ENCODE peak calls at places on chromosome 12, in ten cellular contexts. H is lower leg skin; Q is CD8-positive, alpha-beta T cell; J is mammary epithelial cell; A is cardiac fibroblast; F is bronchial epithelial cell; Y is astrocyte; I is endothelial cell of umbilical vein; D is tibial nerve; X is neural progenitor cell. Z is an unnamed sample.

GRCh38 chr12:14995583-14996425 is 23.0 kb downstream of the PDE6H start:
- DNase-seq in H (no peak), Q (no peak), J (peak), A (peak), F (peak), Y (peak), I (peak), D (no peak), X (peak), Z (peak)

GRCh38 chr12:124765571-124766489 is 97.8 kb downstream of the SCARB1 start:
- DNase-seq in H (no peak), Q (no peak), J (no peak), A (no peak), F (no peak), Y (peak), I (no peak), D (no peak), X (no peak), Z (no peak)

GRCh38 chr12:71477046-71477445 is 37.4 kb downstream of the LGR5 start:
- DNase-seq in H (no peak), Q (no peak), J (no peak), A (no peak), F (no peak), Y (no peak), I (no peak), D (no peak), X (no peak), Z (no peak)

GRCh38 chr12:62813031-62813829 is 121.7 kb downstream of the PPM1H start:
- DNase-seq in H (peak), Q (no peak), J (peak), A (peak), F (peak), Y (peak), I (peak), D (no peak), X (peak), Z (no peak)

GRCh38 chr12:132812631-132813305 is 15.9 kb downstream of the GOLGA3 start:
- DNase-seq in H (no peak), Q (no peak), J (no peak), A (no peak), F (no peak), Y (peak), I (no peak), D (no peak), X (no peak), Z (no peak)

GRCh38 chr12:32201996-32202395 is 95.3 kb downstream of the BICD1 start:
- DNase-seq in H (no peak), Q (no peak), J (no peak), A (no peak), F (no peak), Y (no peak), I (peak), D (no peak), X (no peak), Z (no peak)

GRCh38 chr12:123384994-123385376 is 1.1 kb downstream of the KMT5A start:
- DNase-seq in H (no peak), Q (no peak), J (peak), A (peak), F (peak), Y (peak), I (peak), D (no peak), X (no peak), Z (no peak)

GRCh38 chr12:92259852-92260251 is 114.2 kb upstream of the BTG1 start:
- DNase-seq in H (no peak), Q (no peak), J (peak), A (peak), F (no peak), Y (no peak), I (no peak), D (no peak), X (no peak), Z (no peak)

GRCh38 chr12:666766-667308 is 3.6 kb upstream of the NINJ2 start:
- DNase-seq in H (peak), Q (no peak), J (peak), A (peak), F (peak), Y (peak), I (no peak), D (no peak), X (peak), Z (no peak)

GRCh38 chr12:27822076-27822712 is 42.2 kb upstream of the MANSC4 start:
- DNase-seq in H (no peak), Q (peak), J (peak), A (peak), F (peak), Y (peak), I (peak), D (no peak), X (no peak), Z (no peak)

GRCh38 chr12:65918057-65918456 is 93.8 kb downstream of the HMGA2 start:
- DNase-seq in H (no peak), Q (no peak), J (no peak), A (no peak), F (no peak), Y (no peak), I (no peak), D (no peak), X (no peak), Z (no peak)

GRCh38 chr12:110279976-110280783 is 867 bp upstream of the ATP2A2 start:
- DNase-seq in H (peak), Q (peak), J (peak), A (peak), F (peak), Y (peak), I (peak), D (peak), X (peak), Z (no peak)

GRCh38 chr12:118050972-118051910 is 9.7 kb downstream of the WSB2 start:
- DNase-seq in H (peak), Q (no peak), J (no peak), A (peak), F (no peak), Y (no peak), I (no peak), D (no peak), X (no peak), Z (no peak)

GRCh38 chr12:92365836-92366235 is 220.2 kb upstream of the BTG1 start:
- DNase-seq in H (no peak), Q (no peak), J (no peak), A (no peak), F (no peak), Y (no peak), I (no peak), D (no peak), X (no peak), Z (no peak)

GRCh38 chr12:31460024-31460423 is 130.9 kb downstream of the DENND5B start:
- DNase-seq in H (no peak), Q (no peak), J (no peak), A (no peak), F (no peak), Y (no peak), I (no peak), D (no peak), X (no peak), Z (no peak)

GRCh38 chr12:107632246-107632645 is 53.4 kb upstream of the PWP1 start:
- DNase-seq in H (no peak), Q (no peak), J (no peak), A (peak), F (peak), Y (no peak), I (no peak), D (no peak), X (no peak), Z (no peak)

GRCh38 chr12:68479832-68480291 is 130.8 kb upstream of the RAP1B start:
- DNase-seq in H (no peak), Q (no peak), J (peak), A (peak), F (peak), Y (peak), I (peak), D (no peak), X (no peak), Z (no peak)

GRCh38 chr12:95547522-95548055 is 3.7 kb downstream of the USP44 start:
- DNase-seq in H (no peak), Q (no peak), J (no peak), A (peak), F (peak), Y (peak), I (no peak), D (no peak), X (peak), Z (no peak)

GRCh38 chr12:43407816-43408645 is 144.0 kb downstream of the ADAMTS20 start:
- DNase-seq in H (no peak), Q (no peak), J (peak), A (no peak), F (peak), Y (peak), I (no peak), D (no peak), X (no peak), Z (peak)

GRCh38 chr12:12999276-12999958 is 648 bp downstream of the HEBP1 start:
- DNase-seq in H (no peak), Q (no peak), J (peak), A (peak), F (peak), Y (peak), I (no peak), D (no peak), X (peak), Z (no peak)

GRCh38 chr12:124201248-124201647 is 93.6 kb upstream of the RFLNA start:
- DNase-seq in H (no peak), Q (no peak), J (no peak), A (no peak), F (no peak), Y (no peak), I (no peak), D (no peak), X (no peak), Z (no peak)

GRCh38 chr12:65695077-65695865 is 129.0 kb upstream of the HMGA2 start:
- DNase-seq in H (no peak), Q (no peak), J (peak), A (peak), F (peak), Y (peak), I (peak), D (no peak), X (no peak), Z (peak)

GRCh38 chr12:12837025-12837872 is 24.1 kb downstream of the DDX47 start:
- DNase-seq in H (peak), Q (no peak), J (peak), A (peak), F (peak), Y (peak), I (peak), D (no peak), X (peak), Z (no peak)

GRCh38 chr12:130064999-130065398 is 97.3 kb upstream of the FZD10 start:
- DNase-seq in H (no peak), Q (no peak), J (no peak), A (no peak), F (no peak), Y (no peak), I (no peak), D (no peak), X (peak), Z (no peak)
- TF ChIP-seq CTCF in H (no peak), Q (no peak), J (no peak), A (no peak), F (no peak), Y (no peak), I (no peak), D (no peak), X (peak), Z (no peak)

DNA sequence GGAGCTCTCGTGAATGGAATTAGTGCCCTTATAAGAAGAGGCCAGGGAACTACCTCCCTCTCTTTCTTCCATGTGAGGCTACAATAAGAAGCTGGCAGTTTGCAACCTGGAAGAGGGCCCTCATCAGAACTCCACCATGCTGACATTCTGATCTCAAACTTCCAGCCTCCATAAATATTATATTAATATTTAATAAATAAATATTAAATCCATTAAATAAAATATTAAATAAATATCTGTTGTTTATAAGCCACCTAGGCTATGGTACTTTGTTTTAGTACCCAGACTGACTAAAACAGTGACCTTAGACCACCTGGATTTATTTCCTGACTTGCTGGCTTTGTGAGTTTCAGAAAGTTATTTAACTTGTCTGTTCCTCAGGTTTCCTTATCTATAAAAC is 49.9 kb downstream of the ZNF641 start:
- DNase-seq in H (no peak), Q (no peak), J (no peak), A (no peak), F (no peak), Y (no peak), I (no peak), D (no peak), X (no peak), Z (no peak)
- H3K4me3 ChIP-seq in H (no peak), Q (no peak), J (no peak), A (no peak), F (no peak), Y (no peak), I (no peak), D (no peak), X (no peak), Z (no peak)

DNA sequence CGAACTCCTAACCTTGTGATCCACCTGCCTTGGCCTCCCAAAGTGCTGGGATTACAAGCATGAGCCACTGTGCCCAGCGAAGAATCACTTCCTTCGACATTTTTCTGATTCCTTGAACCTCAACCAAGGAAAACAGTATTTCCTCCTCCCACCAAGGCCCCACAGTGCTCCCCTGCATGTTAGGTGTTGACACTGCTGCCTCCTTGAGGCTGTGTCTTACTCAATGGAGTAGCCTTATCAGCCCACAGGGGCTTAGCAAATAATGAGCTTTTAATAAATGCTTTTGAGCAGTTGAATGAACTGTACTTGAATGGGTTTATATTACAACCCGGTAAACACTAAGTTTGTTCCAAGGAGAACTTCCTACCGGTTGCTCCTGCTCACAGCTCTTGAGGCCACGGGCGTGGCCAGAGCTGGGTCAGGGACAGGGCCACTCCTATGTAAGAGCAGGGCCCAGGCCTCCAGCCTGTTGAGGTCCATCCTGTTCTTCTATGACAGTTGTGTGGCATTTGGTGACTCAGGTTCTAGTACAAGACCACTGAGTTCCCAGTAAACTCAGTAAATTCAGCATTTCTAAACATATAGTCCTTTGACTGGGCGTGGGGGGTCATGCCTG is 36.8 kb upstream of the TUBA1A start:
- DNase-seq in H (no peak), Q (no peak), J (no peak), A (peak), F (no peak), Y (peak), I (peak), D (no peak), X (no peak), Z (no peak)
- TF ChIP-seq CTCF in H (no peak), Q (no peak), J (no peak), A (peak), F (no peak), Y (no peak), I (peak), D (no peak), X (peak), Z (peak)

GRCh38 chr12:76260390-76260748 is 87.8 kb downstream of the BBS10 start:
- DNase-seq in H (no peak), Q (no peak), J (peak), A (peak), F (peak), Y (no peak), I (peak), D (no peak), X (no peak), Z (no peak)

GRCh38 chr12:76259071-76259470 is 89.1 kb downstream of the BBS10 start:
- DNase-seq in H (no peak), Q (no peak), J (no peak), A (peak), F (no peak), Y (no peak), I (peak), D (no peak), X (peak), Z (no peak)

GRCh38 chr12:76256341-76256740 is 91.9 kb downstream of the BBS10 start:
- DNase-seq in H (no peak), Q (no peak), J (no peak), A (no peak), F (no peak), Y (no peak), I (no peak), D (no peak), X (no peak), Z (no peak)

GRCh38 chr12:76256904-76257303 is 91.3 kb downstream of the BBS10 start:
- DNase-seq in H (no peak), Q (no peak), J (no peak), A (no peak), F (no peak), Y (no peak), I (no peak), D (no peak), X (no peak), Z (no peak)

DNA sequence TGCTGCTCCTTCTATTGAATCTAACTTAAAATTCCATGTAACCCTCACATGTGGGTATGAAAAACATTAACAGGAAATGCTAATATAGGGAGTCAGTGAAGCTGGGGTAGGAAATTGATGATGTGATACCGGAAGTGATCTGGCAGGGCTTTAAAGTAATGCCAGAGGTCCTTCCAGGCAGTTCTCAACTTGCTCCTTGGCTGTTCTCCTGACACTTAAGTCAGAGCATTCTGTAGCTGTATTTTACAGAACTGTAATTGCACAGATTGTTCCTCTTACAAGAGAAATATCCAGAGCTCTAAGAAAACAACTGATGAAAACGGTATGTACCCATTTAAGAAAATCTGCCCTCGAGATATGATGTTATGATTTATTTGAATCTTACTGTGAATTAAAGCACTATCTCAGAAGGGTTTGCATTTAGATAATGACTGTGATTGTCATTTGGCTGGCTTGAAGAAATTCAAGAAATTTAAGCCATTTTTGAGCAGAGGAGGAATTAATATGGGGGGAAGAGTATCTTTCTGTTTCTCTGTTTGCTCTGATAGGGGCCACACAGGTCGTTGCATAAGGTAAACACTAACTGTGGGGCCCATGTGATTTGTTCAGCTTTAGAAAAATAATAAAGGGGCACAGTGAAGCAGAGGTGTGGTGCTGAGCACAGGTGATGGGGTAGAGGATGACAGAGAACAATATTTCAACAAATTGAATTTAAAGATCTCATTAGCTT is 88.4 kb downstream of the BBS10 start:
- DNase-seq in H (no peak), Q (no peak), J (peak), A (peak), F (peak), Y (peak), I (peak), D (no peak), X (no peak), Z (no peak)
- H3K4me3 ChIP-seq in H (no peak), Q (no peak), J (peak), A (peak), F (peak), Y (peak), I (peak), D (no peak), X (no peak), Z (no peak)

DNA sequence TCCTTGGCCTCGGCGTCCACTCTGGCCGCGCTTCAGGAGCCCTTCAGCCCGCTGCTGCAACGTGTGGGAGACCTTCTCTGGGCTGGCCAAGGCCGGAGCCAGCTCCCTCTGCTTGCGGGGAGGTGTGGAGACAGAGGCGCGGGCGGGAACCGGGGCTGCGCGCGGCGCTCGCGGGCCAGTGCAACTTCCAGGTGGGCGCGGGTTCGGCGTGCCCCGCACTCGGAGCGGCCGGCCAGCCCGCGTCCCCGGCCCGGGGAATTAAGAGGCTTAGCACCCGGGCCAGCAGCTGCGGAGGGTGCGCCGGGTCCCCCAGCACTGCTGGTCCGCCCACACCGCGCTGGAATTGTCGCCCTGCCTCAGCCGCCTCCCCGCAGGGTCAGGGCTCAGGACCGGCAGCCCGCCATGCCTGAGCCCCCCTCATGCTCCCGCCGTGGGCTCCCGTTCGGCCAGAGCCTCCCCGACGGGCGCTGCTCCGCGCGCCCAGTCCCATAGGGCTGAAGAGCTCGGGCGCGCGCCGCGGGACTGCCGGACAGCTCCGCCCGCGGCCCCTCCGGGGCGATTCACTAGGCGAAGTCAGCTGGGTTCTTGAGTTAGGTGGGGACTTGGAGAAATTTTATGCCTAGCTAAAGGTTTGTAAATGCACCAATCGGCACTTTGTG is 673.9 kb downstream of the SLC16A7 start:
- DNase-seq in H (no peak), Q (no peak), J (no peak), A (no peak), F (no peak), Y (no peak), I (no peak), D (no peak), X (no peak), Z (no peak)
- TF ChIP-seq CTCF in H (no peak), Q (no peak), J (no peak), A (no peak), F (no peak), Y (no peak), I (no peak), D (no peak), X (no peak), Z (no peak)

DNA sequence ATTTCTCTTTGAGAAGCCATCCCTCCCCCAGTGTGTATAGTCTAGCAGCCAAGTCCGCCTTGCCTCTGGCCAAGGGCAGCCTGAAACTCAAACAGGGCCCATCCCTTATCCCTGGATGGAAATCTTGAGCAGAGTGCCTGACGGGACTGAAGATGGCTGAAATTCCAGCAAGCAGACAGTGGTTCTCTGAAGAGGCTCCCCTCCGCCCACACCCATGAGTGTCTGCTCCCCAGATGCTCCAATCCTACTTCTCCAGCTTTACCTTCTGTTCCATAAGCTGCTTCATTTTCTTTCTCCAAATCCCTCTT is 396.2 kb downstream of the NUAK1 start:
- DNase-seq in H (no peak), Q (no peak), J (no peak), A (no peak), F (no peak), Y (no peak), I (no peak), D (no peak), X (no peak), Z (no peak)
- H3K4me3 ChIP-seq in H (no peak), Q (no peak), J (no peak), A (no peak), F (no peak), Y (no peak), I (no peak), D (no peak), X (no peak), Z (no peak)

DNA sequence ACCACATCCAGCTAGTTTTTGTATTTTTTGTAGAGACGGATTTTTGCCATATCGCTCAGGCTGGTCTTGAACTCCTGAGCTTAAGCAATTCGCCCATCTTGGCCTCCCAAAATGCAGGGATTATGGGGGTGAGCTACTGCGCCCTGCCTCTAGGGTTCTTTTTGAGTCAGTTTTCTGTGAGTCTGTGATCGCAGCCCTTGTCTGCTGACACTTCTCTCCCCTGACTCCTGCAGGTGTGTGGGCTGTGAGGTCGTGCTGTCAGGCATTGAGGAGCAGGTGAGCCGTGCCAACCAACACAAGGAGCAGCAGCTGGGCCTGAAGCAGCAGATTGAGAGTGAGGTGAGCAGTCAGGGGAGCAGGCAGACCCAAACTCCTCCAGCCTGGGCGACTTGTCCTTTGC is 6.3 kb downstream of the COPS7A start:
- DNase-seq in H (no peak), Q (no peak), J (no peak), A (no peak), F (no peak), Y (no peak), I (no peak), D (no peak), X (no peak), Z (no peak)
- TF ChIP-seq CTCF in H (no peak), Q (no peak), J (no peak), A (no peak), F (no peak), Y (no peak), I (no peak), D (no peak), X (no peak), Z (no peak)

GRCh38 chr12:2997989-2998670 is 38.9 kb downstream of the TEAD4 start:
- DNase-seq in H (no peak), Q (no peak), J (no peak), A (no peak), F (no peak), Y (peak), I (no peak), D (no peak), X (no peak), Z (no peak)
- H3K4me3 ChIP-seq in H (no peak), Q (no peak), J (no peak), A (no peak), F (no peak), Y (no peak), I (no peak), D (no peak), X (no peak), Z (no peak)